ENCODE peak calls at places on chromosomes 11 and 22, in seven cellular contexts. O is IMR-90, T is H9, Y is mesenchymal stem cell, V is neuronal stem cell, R is mesendoderm, U is H1. P is an unnamed sample.

GRCh38 chr22:27336151-27337090 is 465.1 kb downstream of the MN1 start:
- DNase-seq in R (no peak), O (no peak), V (no peak), U (no peak), Y (no peak), T (no peak), P (no peak)

GRCh38 chr11:40328890-40329617 is 1130.4 kb downstream of the LRRC4C start:
- DNase-seq in O (peak; percentile 100), V (no peak), Y (peak; percentile 100), U (no peak), R (peak; percentile 85), T (no peak), P (peak; percentile 49)

GRCh38 chr22:32466496-32466895 is 2.2 kb upstream of the BPIFC start:
- DNase-seq in O (peak; percentile 7), T (no peak), R (no peak), U (no peak), V (no peak), Y (no peak), P (peak; percentile 51)

GRCh38 chr11:1728931-1729691 is 21.3 kb downstream of the IFITM10 start:
- DNase-seq in Y (no peak), O (no peak), R (no peak), U (no peak), T (no peak), V (no peak), P (no peak)

GRCh38 chr11:120221115-120221752 is 10.4 kb downstream of the OAF start:
- DNase-seq in V (no peak), Y (no peak), T (no peak), O (no peak), R (no peak), U (no peak), P (no peak)

GRCh38 chr11:12284321-12285050 is 92.9 kb upstream of the PARVA start:
- DNase-seq in U (no peak), Y (peak; percentile 81), V (no peak), R (no peak), O (peak; percentile 70), T (peak; percentile 14), P (no peak)

GRCh38 chr22:37234736-37235711 is 9.0 kb downstream of the RAC2 start:
- DNase-seq in Y (no peak), V (no peak), T (no peak), R (no peak), O (no peak), U (no peak), P (no peak)

GRCh38 chr11:28838741-28839140 is 730.6 kb downstream of the METTL15 start:
- DNase-seq in U (no peak), Y (no peak), T (no peak), V (no peak), R (no peak), O (peak; percentile 84), P (no peak)

GRCh38 chr22:27554106-27554814 is 247.3 kb downstream of the MN1 start:
- DNase-seq in V (no peak), Y (peak; percentile 46), O (peak; percentile 20), R (peak; percentile 15), T (no peak), U (no peak), P (no peak)

GRCh38 chr11:2576536-2576935 is 123.3 kb downstream of the KCNQ1OT1 start:
- DNase-seq in O (no peak), V (no peak), T (peak; percentile 15), U (no peak), Y (no peak), R (no peak), P (no peak)

GRCh38 chr11:45756384-45757010 is 48.5 kb upstream of the SLC35C1 start:
- DNase-seq in O (no peak), U (no peak), T (no peak), R (peak; percentile 86), Y (no peak), V (no peak), P (no peak)

GRCh38 chr22:17922925-17923898 is 101.1 kb downstream of the MICAL3 start:
- DNase-seq in O (peak; percentile 89), V (no peak), Y (peak; percentile 66), U (no peak), T (no peak), R (no peak), P (no peak)

GRCh38 chr11:8731647-8732188 is 49.1 kb downstream of the RPL27A start:
- DNase-seq in O (no peak), U (no peak), R (no peak), V (no peak), Y (no peak), T (no peak), P (no peak)

GRCh38 chr22:23233746-23234408 is 53.6 kb downstream of the BCR start:
- DNase-seq in O (peak; percentile 92), Y (peak; percentile 34), V (no peak), R (no peak), T (no peak), U (no peak), P (no peak)

GRCh38 chr11:125591659-125592304 is 870 bp upstream of the STT3A start:
- DNase-seq in V (no peak), R (no peak), O (peak; percentile 13), U (no peak), T (peak; percentile 41), Y (no peak), P (peak; percentile 50)

GRCh38 chr22:21632237-21632895 is at the start of gene CCDC116:
- DNase-seq in T (peak; percentile 77), U (no peak), O (no peak), V (no peak), R (peak; percentile 63), Y (no peak), P (peak; percentile 83)

GRCh38 chr22:38398609-38399401 is 56.2 kb downstream of the KCNJ4 start:
- DNase-seq in V (peak; percentile 90), R (peak; percentile 88), O (peak; percentile 63), U (peak; percentile 59), Y (peak; percentile 76), T (peak; percentile 92), P (peak; percentile 81)

GRCh38 chr11:46649180-46649738 is 31.9 kb downstream of the ATG13 start:
- DNase-seq in R (peak; percentile 58), Y (peak; percentile 93), U (no peak), V (peak; percentile 11), T (no peak), O (peak; percentile 97), P (peak; percentile 37)

GRCh38 chr11:78869293-78869692 is 294.6 kb upstream of the NARS2 start:
- DNase-seq in U (no peak), T (no peak), V (no peak), R (no peak), O (no peak), Y (no peak), P (no peak)

GRCh38 chr11:58613228-58613627 is 9.2 kb upstream of the CNTF start:
- DNase-seq in U (no peak), V (no peak), R (no peak), Y (no peak), O (no peak), T (no peak), P (no peak)

GRCh38 chr11:102109896-102110760 is at the start of gene YAP1:
- DNase-seq in U (peak; percentile 57), R (peak; percentile 98), V (peak; percentile 94), T (peak; percentile 91), O (peak; percentile 91), Y (peak; percentile 96), P (peak; percentile 96)

GRCh38 chr11:19389787-19390303 is 149.1 kb upstream of the E2F8 start:
- DNase-seq in V (no peak), U (no peak), Y (peak; percentile 65), R (no peak), O (peak; percentile 27), T (no peak), P (no peak)

GRCh38 chr22:24465566-24465965 is 29.6 kb upstream of the UPB1 start:
- DNase-seq in R (peak; percentile 92), V (no peak), O (peak; percentile 94), T (no peak), Y (peak; percentile 58), U (no peak), P (peak; percentile 94)

GRCh38 chr11:130208241-130209127 is 48.9 kb downstream of the ST14 start:
- DNase-seq in U (no peak), V (no peak), O (no peak), T (peak; percentile 24), R (no peak), Y (no peak), P (no peak)

GRCh38 chr22:36156515-36157419 is 3.8 kb downstream of the APOL3 start:
- DNase-seq in O (peak; percentile 77), U (no peak), Y (peak; percentile 86), R (peak; percentile 74), T (peak; percentile 56), V (no peak), P (peak; percentile 89)

GRCh38 chr11:35992551-35992950 is 48.7 kb downstream of the LDLRAD3 start:
- DNase-seq in Y (no peak), R (no peak), T (no peak), U (no peak), O (no peak), V (no peak), P (no peak)

GRCh38 chr11:76551400-76551799 is 106.6 kb downstream of the EMSY start:
- DNase-seq in Y (no peak), U (no peak), R (no peak), T (no peak), O (no peak), V (no peak), P (no peak)

GRCh38 chr22:28873183-28873964 is 10.0 kb upstream of the ZNRF3 start:
- DNase-seq in Y (no peak), V (no peak), O (peak; percentile 22), U (no peak), R (no peak), T (no peak), P (no peak)
- H2AK5ac ChIP-seq in Y (no peak overlapping the region), V (no peak overlapping the region), O (no peak overlapping the region), U (no peak overlapping the region), R (no peak overlapping the region), T (no peak overlapping the region), P (no peak overlapping the region)

GRCh38 chr11:57349491-57350274 is 11.5 kb downstream of the P2RX3 start:
- DNase-seq in T (peak; percentile 86), O (peak; percentile 33), Y (peak; percentile 48), R (peak; percentile 71), U (no peak), V (peak; percentile 76), P (peak; percentile 39)
- H2BK120ac ChIP-seq in T (no peak overlapping the region), O (no peak overlapping the region), Y (no peak overlapping the region), R (no peak overlapping the region), U (no peak overlapping the region), V (peak overlapping the region; percentile 13), P (no peak overlapping the region)

DNA sequence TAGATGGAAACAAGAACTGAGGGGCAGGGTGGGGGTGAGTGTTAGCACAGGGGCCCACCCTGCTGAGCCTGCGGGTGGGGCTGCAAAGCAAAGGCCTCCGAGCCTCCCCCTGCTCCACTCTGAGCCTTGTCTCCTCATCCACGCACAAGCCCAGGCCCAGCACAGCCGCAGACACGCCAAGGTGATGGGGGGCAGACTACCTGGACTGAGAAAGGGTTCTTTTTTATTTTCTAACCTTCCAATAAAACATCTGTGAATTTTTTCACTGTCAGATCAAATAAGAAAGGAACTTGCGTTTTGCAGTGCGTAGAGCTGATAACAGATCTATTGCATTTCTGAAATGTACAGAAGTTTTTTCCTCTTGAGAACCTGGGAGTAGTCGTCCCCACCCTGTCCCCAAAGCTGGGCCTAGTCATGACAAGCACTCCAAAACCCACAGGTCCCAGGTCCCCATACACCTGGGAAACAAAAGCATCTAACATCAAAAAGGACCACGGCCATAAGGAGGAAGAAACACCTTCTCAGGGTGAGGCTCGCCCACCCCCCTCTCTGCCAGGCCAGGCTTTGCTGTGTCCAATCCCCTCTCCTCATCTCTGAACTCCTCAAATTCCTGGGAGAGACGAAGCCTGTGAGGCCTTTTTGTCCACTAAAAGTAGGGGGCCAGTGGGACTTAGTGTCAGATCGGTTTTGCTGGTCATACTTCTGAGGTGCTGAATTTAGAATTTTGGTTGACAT is 22.7 kb upstream of the CD5 start:
- DNase-seq in R (no peak), T (no peak), U (no peak), V (no peak), O (no peak), Y (no peak), P (no peak)
- H2AK5ac ChIP-seq in R (no peak overlapping the region), T (no peak overlapping the region), U (no peak overlapping the region), V (no peak overlapping the region), O (no peak overlapping the region), Y (no peak overlapping the region), P (no peak overlapping the region)

GRCh38 chr11:74253361-74253760 is 58.1 kb downstream of the P4HA3 start:
- DNase-seq in Y (no peak), O (no peak), U (no peak), R (no peak), T (no peak), V (no peak), P (no peak)
- H2BK120ac ChIP-seq in Y (no peak overlapping the region), O (no peak overlapping the region), U (no peak overlapping the region), R (no peak overlapping the region), T (no peak overlapping the region), V (no peak overlapping the region), P (no peak overlapping the region)

P was measured in trophoblast cell.